ENCODE peak calls at places on chromosomes 4 and X, in five cellular contexts. Y is AG20443; K is fibroblast of lung; U is IMR-90; T is stimulated activated CD4-positive, alpha-beta T cell treated with anti-CD3 and anti-CD28 coated beads, Interleukin-4, amount 100 ng/mL, for 4 hours. S is an unnamed sample.

GRCh38 chr4:110196871-110197420 is 1.5 kb downstream of the ELOVL6 start:
- DNase-seq in Y (peak), K (peak), U (peak), T (peak), S (peak)

GRCh38 chr4:99586322-99586721 is 11.7 kb downstream of the MTTP start:
- DNase-seq in Y (no peak), K (no peak), U (no peak), T (no peak), S (no peak)

GRCh38 chrX:110003167-110004156 is 548 bp downstream of the TMEM164 start:
- DNase-seq in Y (peak), K (peak), U (no peak), T (no peak), S (no peak)

GRCh38 chr4:176238819-176239218 is 30.2 kb downstream of the ASB5 start:
- DNase-seq in Y (no peak), K (peak), U (peak), T (no peak), S (no peak)

GRCh38 chr4:80099671-80100070 is 26.6 kb upstream of the ANTXR2 start:
- DNase-seq in Y (no peak), K (no peak), U (peak), T (no peak), S (no peak)

GRCh38 chrX:12970691-12971202 is 4.2 kb upstream of the TMSB4X start:
- DNase-seq in Y (peak), K (peak), U (peak), T (no peak), S (peak)

GRCh38 chrX:39813631-39814246 is 284.0 kb downstream of the BCOR start:
- DNase-seq in Y (peak), K (peak), U (peak), T (no peak), S (peak)

GRCh38 chr4:20895988-20896387 is 195.7 kb downstream of the PACRGL start:
- DNase-seq in Y (no peak), K (no peak), U (no peak), T (no peak), S (no peak)